ENCODE peak calls at places on chromosomes 5 and 9, in five cellular contexts. S is KBM-7; W is stimulated activated CD8-positive, alpha-beta memory T cell treated with anti-CD3 and anti-CD28 coated beads, Interleukin-2, amount 100 ng/mL, for 48 hours; I is GM19239; F is posterior vena cava. L is an unnamed sample.

GRCh38 chr5:138138949-138139775 is at the start of gene NME5:
- DNase-seq in I (peak; percentile 16), S (no peak), F (peak; percentile 88), W (no peak), L (peak; percentile 73)

GRCh38 chr5:58060971-58061370 is 398.9 kb downstream of the PLK2 start:
- DNase-seq in W (no peak), F (no peak), I (no peak), S (no peak), L (no peak)

GRCh38 chr5:143403357-143403606 is 204 bp downstream of the NR3C1 start:
- DNase-seq in S (peak; percentile 84), W (no peak), I (no peak), F (no peak), L (peak; percentile 54)

GRCh38 chr9:97632406-97632991 is 669 bp downstream of the TSTD2 start:
- DNase-seq in I (no peak), S (no peak), F (peak; percentile 87), W (peak; percentile 3), L (no peak)

GRCh38 chr5:148776780-148777179 is 49.6 kb upstream of the ADRB2 start:
- DNase-seq in F (no peak), I (no peak), W (no peak), S (no peak), L (no peak)

GRCh38 chr9:112038017-112038408 is 137.1 kb downstream of the SUSD1 start:
- DNase-seq in F (no peak), I (no peak), W (no peak), S (no peak), L (no peak)

GRCh38 chr9:125759812-125760134 is 12.6 kb downstream of the PBX3 start:
- DNase-seq in F (no peak), I (no peak), S (no peak), W (no peak), L (peak; percentile 29)

GRCh38 chr9:113309204-113309813 is 6.1 kb upstream of the RNF183 start:
- DNase-seq in W (no peak), I (no peak), S (peak; percentile 46), F (no peak), L (no peak)

GRCh38 chr9:69946800-69947437 is 96.7 kb upstream of the MAMDC2 start:
- DNase-seq in I (no peak), F (no peak), S (no peak), W (no peak), L (no peak)

GRCh38 chr5:159179556-159180305 is 29.6 kb downstream of the RNF145 start:
- DNase-seq in F (no peak), W (no peak), I (no peak), S (no peak), L (no peak)

GRCh38 chr9:71725590-71726338 is 42.5 kb downstream of the CEMIP2 start:
- DNase-seq in F (no peak), W (no peak), S (no peak), I (no peak), L (peak; percentile 15)

GRCh38 chr9:21841133-21841532 is 38.7 kb downstream of the MTAP start:
- DNase-seq in S (no peak), F (no peak), W (no peak), I (no peak), L (no peak)

GRCh38 chr9:38083858-38084555 is 15.0 kb upstream of the SHB start:
- DNase-seq in W (no peak), S (no peak), F (no peak), I (no peak), L (no peak)

GRCh38 chr9:25472085-25472607 is 206.1 kb downstream of the TUSC1 start:
- DNase-seq in F (peak; percentile 60), I (no peak), S (no peak), W (no peak), L (no peak)

GRCh38 chr5:142399899-142400298 is 75.1 kb upstream of the SPRY4 start:
- DNase-seq in F (no peak), W (no peak), I (no peak), S (no peak), L (no peak)

GRCh38 chr5:157877821-157878220 is 18.9 kb upstream of the CLINT1 start:
- DNase-seq in W (no peak), I (no peak), F (no peak), S (no peak), L (no peak)

GRCh38 chr9:96418920-96419690 is 935 bp upstream of the ZNF367 start:
- DNase-seq in I (no peak), S (peak; percentile 85), F (peak; percentile 92), W (peak; percentile 58), L (peak; percentile 80)

GRCh38 chr5:133366438-133366837 is 245.9 kb downstream of the FSTL4 start:
- DNase-seq in F (no peak), W (no peak), S (no peak), I (no peak), L (no peak)

GRCh38 chr5:59164041-59164830 is 581.4 kb downstream of the RAB3C start:
- DNase-seq in W (no peak), S (no peak), I (no peak), F (no peak), L (no peak)

GRCh38 chr5:132883261-132883834 is 9.9 kb downstream of the LEAP2 start:
- DNase-seq in S (peak; percentile 80), I (peak; percentile 9), F (no peak), W (no peak), L (peak; percentile 20)

GRCh38 chr9:113313276-113313675 is 10.1 kb upstream of the RNF183 start:
- DNase-seq in F (no peak), S (no peak), I (no peak), W (no peak), L (no peak)

GRCh38 chr5:140113180-140113698 is 670 bp upstream of the PURA start:
- DNase-seq in S (no peak), W (no peak), F (peak; percentile 78), I (no peak), L (no peak)

GRCh38 chr5:132053483-132053882 is 7.0 kb upstream of the IL3 start:
- DNase-seq in S (no peak), W (no peak), I (no peak), F (peak; percentile 41), L (no peak)

GRCh38 chr9:15211994-15212501 is 95.0 kb downstream of the TTC39B start:
- DNase-seq in I (no peak), W (no peak), F (no peak), S (no peak), L (no peak)

GRCh38 chr9:34334916-34335315 is 5.5 kb downstream of the NUDT2 start:
- DNase-seq in S (no peak), F (no peak), W (no peak), I (no peak), L (no peak)

GRCh38 chr9:104286187-104286586 is 192.1 kb downstream of the SMC2 start:
- DNase-seq in S (no peak), I (no peak), W (no peak), F (no peak), L (no peak)

GRCh38 chr5:95862636-95863382 is 40.3 kb upstream of the GLRX start:
- DNase-seq in F (no peak), I (no peak), S (peak; percentile 55), W (no peak), L (no peak)

GRCh38 chr5:142726188-142726731 is 40.4 kb upstream of the FGF1 start:
- DNase-seq in W (no peak), I (no peak), S (peak; percentile 23), F (no peak), L (no peak)

L was measured in NCI-H774.